ENCODE peak calls at places on chromosome 2, in nine cellular contexts. E is OCI-LY7, M is neural progenitor cell, U is PC-3, N is GM23338, P is GM23248, H is SK-N-SH, R is HCT116, C is MM.1S. J is an unnamed sample.

GRCh38 chr2:33083671-33084387 is 137.1 kb downstream of the LTBP1 start:
- DNase-seq in E (peak; percentile 67), M (no peak), U (no peak), N (peak; percentile 47), P (no peak), H (no peak), R (no peak), C (no peak), J (no peak)

GRCh38 chr2:233974530-233975071 is 57.4 kb downstream of the TRPM8 start:
- DNase-seq in E (no peak), M (no peak), U (peak; percentile 96), N (no peak), P (peak; percentile 93), H (peak; percentile 32), R (peak; percentile 98), C (no peak), J (peak; percentile 71)

GRCh38 chr2:145845923-145846322 is 1326.0 kb upstream of the ZEB2 start:
- DNase-seq in E (no peak), M (no peak), U (no peak), N (no peak), P (no peak), H (no peak), R (no peak), C (no peak), J (no peak)

GRCh38 chr2:193333539-193333938 is 1138.8 kb upstream of the TMEFF2 start:
- DNase-seq in E (no peak), M (no peak), U (no peak), N (no peak), P (no peak), H (no peak), R (no peak), C (no peak), J (no peak)

GRCh38 chr2:20985061-20985460 is 58.8 kb downstream of the APOB start:
- DNase-seq in E (no peak), M (peak; percentile 65), U (no peak), N (peak; percentile 47), P (no peak), H (no peak), R (no peak), C (no peak), J (no peak)

GRCh38 chr2:71746946-71747501 is 293.7 kb downstream of the DYSF start:
- DNase-seq in E (no peak), M (no peak), U (peak; percentile 49), N (peak; percentile 15), P (peak; percentile 78), H (peak; percentile 46), R (no peak), C (peak; percentile 60), J (no peak)

GRCh38 chr2:48569433-48569832 is 39.5 kb downstream of the STON1 start:
- DNase-seq in E (no peak), M (no peak), U (no peak), N (no peak), P (peak; percentile 68), H (no peak), R (no peak), C (no peak), J (no peak)

GRCh38 chr2:126681505-126681904 is 25.5 kb downstream of the GYPC start:
- DNase-seq in E (no peak), M (no peak), U (no peak), N (no peak), P (no peak), H (no peak), R (no peak), C (no peak), J (no peak)

GRCh38 chr2:174594451-174594850 is 3.2 kb downstream of the WIPF1 start:
- DNase-seq in E (peak; percentile 19), M (no peak), U (no peak), N (no peak), P (no peak), H (no peak), R (no peak), C (peak; percentile 40), J (no peak)

GRCh38 chr2:174591740-174592139 is 5.9 kb downstream of the WIPF1 start:
- DNase-seq in E (no peak), M (no peak), U (no peak), N (no peak), P (no peak), H (no peak), R (no peak), C (no peak), J (no peak)

GRCh38 chr2:174593041-174593440 is 4.6 kb downstream of the WIPF1 start:
- DNase-seq in E (no peak), M (no peak), U (no peak), N (no peak), P (no peak), H (no peak), R (no peak), C (no peak), J (no peak)

GRCh38 chr2:174595415-174595814 is 2.2 kb downstream of the WIPF1 start:
- DNase-seq in E (peak; percentile 55), M (no peak), U (no peak), N (no peak), P (no peak), H (no peak), R (no peak), C (peak; percentile 30), J (no peak)

DNA sequence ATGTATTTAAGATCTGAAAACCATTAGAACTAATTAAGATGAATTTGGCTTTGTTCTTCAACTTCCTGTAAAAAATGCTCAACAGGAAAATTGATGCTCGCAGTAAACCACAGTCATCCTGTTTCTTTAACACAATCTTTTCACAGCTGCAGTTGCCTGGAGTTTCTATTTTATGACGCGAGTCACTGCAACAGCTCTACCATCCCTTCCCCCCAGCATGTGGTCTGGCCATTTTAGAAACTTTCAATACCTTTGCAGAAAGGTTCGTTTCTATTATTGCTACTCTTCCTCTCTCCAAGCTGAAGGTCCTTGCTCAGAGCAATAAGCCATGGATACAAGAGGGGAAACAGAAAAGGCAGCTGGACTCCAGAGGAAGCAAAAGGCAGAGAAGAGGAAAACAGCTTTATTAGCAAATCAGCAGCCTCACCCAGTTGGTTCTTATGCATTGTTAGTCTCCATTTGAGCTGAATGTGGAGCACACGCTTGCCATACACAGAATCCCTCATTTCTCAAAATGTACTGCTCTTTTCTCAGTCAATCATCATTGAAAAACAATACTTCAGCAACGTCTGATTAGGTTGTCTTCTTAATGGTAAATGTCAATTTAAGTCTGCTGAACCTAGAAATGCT is 3.9 kb downstream of the WIPF1 start:
- DNase-seq in E (peak; percentile 94), M (peak; percentile 22), U (peak; percentile 40), N (peak; percentile 37), P (peak; percentile 84), H (no peak), R (no peak), C (peak; percentile 97), J (no peak)
- H3K4me3 ChIP-seq in E (peak overlapping the region; percentile 79), M (no peak overlapping the region), U (no peak overlapping the region), N (no peak overlapping the region), P (peak overlapping the region; percentile 55), H (peak overlapping the region; percentile 17), R (no peak overlapping the region), C (peak overlapping the region; percentile 57), J (no peak overlapping the region)

DNA sequence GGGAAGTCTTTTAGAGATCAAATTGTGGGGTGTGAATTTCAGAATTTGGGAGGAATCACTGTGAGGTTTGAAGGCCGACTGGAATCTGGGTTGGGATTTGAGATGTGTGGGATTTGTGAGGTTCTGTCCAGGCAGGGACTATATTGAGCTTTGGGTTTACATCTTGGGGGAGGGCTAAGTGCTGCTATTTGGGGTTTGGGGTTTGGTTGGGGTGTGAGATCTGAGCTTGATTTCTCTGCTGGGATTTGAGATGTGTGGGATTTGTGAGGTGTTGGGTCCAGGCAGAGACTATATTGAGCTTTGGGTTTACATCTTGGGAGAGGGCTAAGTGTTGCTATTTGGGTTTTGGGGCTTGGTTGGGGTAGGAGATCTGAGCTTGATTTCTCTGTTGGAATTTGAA is 864 bp downstream of the GMPPA start:
- DNase-seq in E (no peak), M (no peak), U (no peak), N (no peak), P (peak; percentile 27), H (no peak), R (no peak), C (no peak), J (no peak)
- H3K27ac ChIP-seq in E (no peak overlapping the region), M (no peak overlapping the region), U (no peak overlapping the region), N (no peak overlapping the region), P (no peak overlapping the region), H (peak overlapping the region; percentile 31), R (peak overlapping the region; percentile 98), C (no peak overlapping the region), J (no peak overlapping the region)

GRCh38 chr2:205555816-205556215 is 126.5 kb upstream of the NRP2 start:
- DNase-seq in E (no peak), M (no peak), U (no peak), N (no peak), P (no peak), H (no peak), R (no peak), C (no peak), J (no peak)
- TF ChIP-seq EZH2phosphoT487 in E (no peak), M (no peak), U (no peak), N (no peak), P (no peak), H (no peak), R (no peak), C (no peak), J (no peak)

GRCh38 chr2:231957913-231958763 is 3.4 kb upstream of the DIS3L2 start:
- DNase-seq in E (no peak), M (no peak), U (no peak), N (no peak), P (no peak), H (no peak), R (no peak), C (no peak), J (no peak)

GRCh38 chr2:231965118-231965517 is 3.6 kb downstream of the DIS3L2 start:
- DNase-seq in E (peak; percentile 11), M (no peak), U (no peak), N (peak; percentile 6), P (no peak), H (no peak), R (no peak), C (no peak), J (no peak)

GRCh38 chr2:231966886-231967285 is 5.4 kb downstream of the DIS3L2 start:
- DNase-seq in E (no peak), M (no peak), U (no peak), N (no peak), P (no peak), H (no peak), R (no peak), C (no peak), J (no peak)

GRCh38 chr2:231960810-231961348 is 634 bp upstream of the DIS3L2 start:
- DNase-seq in E (no peak), M (no peak), U (no peak), N (no peak), P (no peak), H (no peak), R (no peak), C (no peak), J (no peak)

DNA sequence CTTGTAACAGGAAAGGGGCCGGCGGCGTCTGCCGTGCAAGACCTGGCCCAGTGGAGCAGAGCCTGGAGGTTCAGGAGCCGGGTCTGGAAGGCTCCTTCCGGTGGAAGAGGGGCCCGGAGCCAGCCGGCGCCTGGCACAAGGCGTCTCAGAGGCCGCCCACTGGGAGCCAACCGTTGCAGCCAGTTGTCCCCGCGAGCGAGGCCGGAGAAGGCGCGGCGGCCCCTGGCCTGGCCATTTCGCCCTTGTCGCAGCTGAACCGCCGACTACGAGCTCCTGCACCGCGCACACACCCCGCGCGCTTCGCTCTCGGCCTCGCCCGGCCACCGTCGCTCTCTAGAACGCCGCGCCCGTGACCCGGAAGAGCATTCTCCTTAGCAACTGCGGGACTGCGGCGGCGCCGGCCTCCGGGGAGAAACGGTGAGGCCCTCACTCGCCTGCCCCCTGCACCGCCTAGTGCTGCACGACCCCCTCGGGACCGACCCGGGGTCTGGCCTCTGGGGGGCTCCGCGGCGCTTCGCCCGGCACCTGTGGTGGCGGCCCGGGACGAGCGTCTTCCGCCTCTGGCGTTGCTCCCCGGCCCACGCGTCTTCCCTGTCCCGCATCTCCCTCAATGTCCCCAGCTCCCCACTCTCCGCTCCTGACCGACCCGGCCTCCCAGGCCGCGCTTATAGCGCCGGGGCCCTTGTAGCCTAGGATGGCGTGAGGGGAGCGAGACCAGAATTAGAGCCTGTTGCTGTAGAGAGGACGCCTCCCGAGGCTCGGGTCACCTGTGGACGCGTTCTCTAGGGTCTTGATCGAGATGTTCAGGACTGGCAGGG is at the start of gene DIS3L2:
- DNase-seq in E (peak; percentile 86), M (peak; percentile 89), U (peak; percentile 80), N (peak; percentile 95), P (peak; percentile 94), H (peak; percentile 93), R (peak; percentile 63), C (peak; percentile 87), J (peak; percentile 90)
- H3K4me3 ChIP-seq in E (peak within 1 kb of the TSS; percentile 74), M (peak within 1 kb of the TSS; percentile 68), U (peak within 1 kb of the TSS; percentile 89), N (peak within 1 kb of the TSS; percentile 97), P (peak within 1 kb of the TSS; percentile 95), H (peak within 1 kb of the TSS; percentile 96), R (peak within 1 kb of the TSS; percentile 99), C (peak within 1 kb of the TSS; percentile 89), J (peak within 1 kb of the TSS; percentile 86)